ENCODE peak calls at places on chromosomes 16 and 17, in eight cellular contexts. One of them, this sample, is unnamed.

GRCh38 chr16:8567355-8568230 is 22.7 kb downstream of the TMEM114 start:
- DNase-seq in activated T-cell treated with anti-CD3 and anti-CD28 coated beads for 4 hours: peak
- DNase-seq in GM23338: peak
- DNase-seq in central memory CD8-positive, alpha-beta T cell: peak
- DNase-seq in ELR: peak
- DNase-seq in H54: peak
- DNase-seq in HS-5: peak
- DNase-seq in HEK293T: peak
- DNase-seq in this sample: peak

GRCh38 chr16:81214745-81215166 is 23.7 kb upstream of the BCO1 start:
- DNase-seq in activated T-cell treated with anti-CD3 and anti-CD28 coated beads for 4 hours: no peak
- DNase-seq in GM23338: peak
- DNase-seq in central memory CD8-positive, alpha-beta T cell: no peak
- DNase-seq in ELR: peak
- DNase-seq in H54: peak
- DNase-seq in HS-5: no peak
- DNase-seq in HEK293T: peak
- DNase-seq in this sample: peak

GRCh38 chr17:412211-413015 is 59.8 kb upstream of the RPH3AL start:
- DNase-seq in activated T-cell treated with anti-CD3 and anti-CD28 coated beads for 4 hours: peak
- DNase-seq in GM23338: peak
- DNase-seq in central memory CD8-positive, alpha-beta T cell: no peak
- DNase-seq in ELR: peak
- DNase-seq in H54: peak
- DNase-seq in HS-5: peak
- DNase-seq in HEK293T: peak
- DNase-seq in this sample: peak

GRCh38 chr17:28950017-28950751 is 1.1 kb downstream of the PHF12 start:
- DNase-seq in activated T-cell treated with anti-CD3 and anti-CD28 coated beads for 4 hours: peak
- DNase-seq in GM23338: peak
- DNase-seq in central memory CD8-positive, alpha-beta T cell: peak
- DNase-seq in ELR: peak
- DNase-seq in H54: no peak
- DNase-seq in HS-5: no peak
- DNase-seq in HEK293T: no peak
- DNase-seq in this sample: peak

GRCh38 chr16:56355786-56356275 is 69.5 kb downstream of the AMFR start:
- DNase-seq in activated T-cell treated with anti-CD3 and anti-CD28 coated beads for 4 hours: no peak
- DNase-seq in GM23338: no peak
- DNase-seq in central memory CD8-positive, alpha-beta T cell: no peak
- DNase-seq in ELR: no peak
- DNase-seq in H54: no peak
- DNase-seq in HS-5: no peak
- DNase-seq in HEK293T: no peak
- DNase-seq in this sample: no peak

GRCh38 chr16:75354170-75354569 is 79.1 kb downstream of the CFDP1 start:
- DNase-seq in activated T-cell treated with anti-CD3 and anti-CD28 coated beads for 4 hours: no peak
- DNase-seq in GM23338: no peak
- DNase-seq in central memory CD8-positive, alpha-beta T cell: no peak
- DNase-seq in ELR: no peak
- DNase-seq in H54: no peak
- DNase-seq in HS-5: no peak
- DNase-seq in HEK293T: no peak
- DNase-seq in this sample: no peak

GRCh38 chr17:7183433-7184090 is 4.4 kb upstream of the ASGR1 start:
- DNase-seq in activated T-cell treated with anti-CD3 and anti-CD28 coated beads for 4 hours: no peak
- DNase-seq in GM23338: no peak
- DNase-seq in central memory CD8-positive, alpha-beta T cell: no peak
- DNase-seq in ELR: peak
- DNase-seq in H54: no peak
- DNase-seq in HS-5: no peak
- DNase-seq in HEK293T: no peak
- DNase-seq in this sample: no peak

GRCh38 chr17:49730078-49730786 is 22.5 kb upstream of the SLC35B1 start:
- DNase-seq in activated T-cell treated with anti-CD3 and anti-CD28 coated beads for 4 hours: no peak
- DNase-seq in GM23338: no peak
- DNase-seq in central memory CD8-positive, alpha-beta T cell: no peak
- DNase-seq in ELR: no peak
- DNase-seq in H54: no peak
- DNase-seq in HS-5: no peak
- DNase-seq in HEK293T: no peak
- DNase-seq in this sample: no peak

GRCh38 chr17:66715745-66716156 is 119.2 kb upstream of the CACNG5 start:
- DNase-seq in activated T-cell treated with anti-CD3 and anti-CD28 coated beads for 4 hours: no peak
- DNase-seq in GM23338: peak
- DNase-seq in central memory CD8-positive, alpha-beta T cell: no peak
- DNase-seq in ELR: peak
- DNase-seq in H54: peak
- DNase-seq in HS-5: peak
- DNase-seq in HEK293T: peak
- DNase-seq in this sample: peak

GRCh38 chr17:45850011-45850410 is 5.3 kb downstream of the SPPL2C start:
- DNase-seq in activated T-cell treated with anti-CD3 and anti-CD28 coated beads for 4 hours: no peak
- DNase-seq in GM23338: no peak
- DNase-seq in central memory CD8-positive, alpha-beta T cell: no peak
- DNase-seq in ELR: no peak
- DNase-seq in H54: no peak
- DNase-seq in HS-5: no peak
- DNase-seq in HEK293T: no peak
- DNase-seq in this sample: no peak